ENCODE peak calls at places on chromosomes 5 and 9, in five cellular contexts. Z is right atrium auricular region, Q is GM12865, R is IMR-90, T is fibroblast of pulmonary artery. C is an unnamed sample.

GRCh38 chr9:131500939-131501541 is 1.7 kb upstream of the POMT1 start:
- DNase-seq in Q (no peak), T (peak), R (peak), Z (no peak), C (peak)

GRCh38 chr9:89421595-89421994 is 76.3 kb downstream of the SEMA4D start:
- DNase-seq in R (peak), Q (no peak), T (no peak), Z (no peak), C (no peak)

GRCh38 chr5:118531276-118531675 is 457.1 kb downstream of the DTWD2 start:
- DNase-seq in T (no peak), Q (no peak), R (no peak), Z (no peak), C (no peak)

GRCh38 chr9:121545875-121546423 is 46.3 kb upstream of the GGTA1 start:
- DNase-seq in Z (peak), Q (peak), R (peak), T (peak), C (peak)

GRCh38 chr5:180170111-180170809 is 38.8 kb downstream of the RASGEF1C start:
- DNase-seq in Q (no peak), Z (no peak), R (no peak), T (no peak), C (no peak)

GRCh38 chr5:160466121-160466520 is 44.5 kb downstream of the PTTG1 start:
- DNase-seq in T (no peak), Z (no peak), R (no peak), Q (no peak), C (no peak)

GRCh38 chr5:73454379-73455036 is 5.9 kb upstream of the FOXD1 start:
- DNase-seq in Q (peak), T (peak), Z (no peak), R (peak), C (peak)

GRCh38 chr5:139023276-139023675 is 148.1 kb upstream of the LRRTM2 start:
- DNase-seq in R (no peak), T (no peak), Z (no peak), Q (no peak), C (no peak)

GRCh38 chr9:123710299-123710698 is 219.6 kb downstream of the DENND1A start:
- DNase-seq in Q (peak), T (peak), Z (no peak), R (peak), C (peak)

GRCh38 chr9:133306242-133307194 is 29.5 kb downstream of the SURF6 start:
- DNase-seq in T (no peak), R (no peak), Z (no peak), Q (no peak), C (no peak)

GRCh38 chr9:129383005-129383414 is 204.9 kb upstream of the IER5L start:
- DNase-seq in Z (peak), Q (no peak), R (no peak), T (no peak), C (no peak)

GRCh38 chr5:61966991-61967390 is 339.0 kb upstream of the KIF2A start:
- DNase-seq in R (no peak), Q (no peak), T (no peak), Z (no peak), C (no peak)

GRCh38 chr9:128409998-128410397 is 10.7 kb upstream of the CERCAM start:
- DNase-seq in Q (no peak), R (no peak), Z (no peak), T (peak), C (no peak)

GRCh38 chr5:953535-954449 is 54.8 kb upstream of the NKD2 start:
- DNase-seq in Z (no peak), T (no peak), R (no peak), Q (no peak), C (no peak)

GRCh38 chr9:73536403-73536802 is 384.7 kb downstream of the ANXA1 start:
- DNase-seq in Q (no peak), R (no peak), T (no peak), Z (no peak), C (no peak)

GRCh38 chr9:96565684-96566360 is 53.8 kb downstream of the CDC14B start:
- DNase-seq in Q (no peak), T (no peak), R (peak), Z (no peak), C (peak)

GRCh38 chr5:13866792-13867191 is 77.7 kb downstream of the DNAH5 start:
- DNase-seq in T (peak), R (peak), Z (no peak), Q (peak), C (peak)

GRCh38 chr5:96931605-96932004 is 4.3 kb upstream of the LNPEP start:
- DNase-seq in R (no peak), Z (no peak), Q (peak), T (no peak), C (no peak)

GRCh38 chr5:159310492-159310891 is 19.8 kb downstream of the IL12B start:
- DNase-seq in Q (peak), T (no peak), Z (no peak), R (no peak), C (peak)

GRCh38 chr5:87076411-87076810 is 191.3 kb upstream of the RASA1 start:
- DNase-seq in Z (no peak), T (no peak), R (no peak), Q (no peak), C (no peak)

GRCh38 chr5:76386360-76386759 is 16.7 kb upstream of the IQGAP2 start:
- DNase-seq in Z (no peak), Q (no peak), R (no peak), T (no peak), C (peak)

GRCh38 chr9:105842023-105842644 is 147.8 kb downstream of the TMEM38B start:
- DNase-seq in T (peak), R (peak), Z (no peak), Q (peak), C (peak)

GRCh38 chr5:176742246-176743105 is 67.9 kb upstream of the UNC5A start:
- DNase-seq in R (no peak), T (no peak), Z (peak), Q (no peak), C (no peak)

DNA sequence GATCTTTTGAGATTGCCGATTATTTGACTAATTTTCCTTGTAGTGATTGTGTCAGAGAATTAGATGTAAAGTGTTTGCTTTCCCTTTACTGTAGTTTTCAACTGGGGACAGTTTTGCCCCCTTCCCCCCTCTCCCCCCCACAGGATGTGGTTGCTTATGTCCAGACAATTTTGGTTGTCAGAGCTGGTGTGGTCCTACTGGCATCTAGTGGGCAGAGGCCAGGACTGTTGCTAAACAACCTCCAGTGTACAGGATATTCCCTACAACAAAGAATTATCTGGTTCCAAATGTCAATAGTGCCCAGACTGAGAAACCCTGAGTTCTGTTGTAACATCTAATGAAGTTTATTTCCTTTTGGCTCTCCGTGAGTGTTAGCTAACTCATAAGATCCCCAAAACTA is 20.0 kb downstream of the TMEFF1 start:
- DNase-seq in R (peak), Z (no peak), Q (peak), T (peak), C (peak)
- TF ChIP-seq CTCF in R (peak), Z (peak), Q (no peak), T (peak), C (no peak)

DNA sequence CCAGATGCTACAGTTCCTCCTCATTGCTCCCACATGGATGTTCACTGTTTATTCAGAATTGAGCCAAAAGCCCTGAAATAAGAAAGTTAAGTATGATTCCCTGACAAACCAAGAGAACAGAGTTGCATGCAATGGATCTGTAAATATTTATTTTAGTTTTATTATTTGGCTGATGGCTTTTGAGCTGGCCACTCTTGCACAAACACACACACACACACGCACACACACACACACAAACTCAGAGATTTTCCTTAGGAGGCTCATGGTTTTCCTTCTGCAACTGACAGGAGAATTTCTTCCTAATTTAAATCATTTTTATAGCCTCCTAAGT is 119.0 kb upstream of the SLCO6A1 start:
- DNase-seq in Z (no peak), Q (no peak), R (no peak), T (no peak), C (no peak)
- TF ChIP-seq CTCF in Z (no peak), Q (no peak), R (no peak), T (no peak), C (no peak)

GRCh38 chr5:120435129-120435528 is 29.0 kb upstream of the PRR16 start:
- DNase-seq in Q (no peak), T (no peak), Z (no peak), R (no peak), C (no peak)
- TF ChIP-seq CTCF in Q (no peak), T (no peak), Z (no peak), R (no peak), C (no peak)

DNA sequence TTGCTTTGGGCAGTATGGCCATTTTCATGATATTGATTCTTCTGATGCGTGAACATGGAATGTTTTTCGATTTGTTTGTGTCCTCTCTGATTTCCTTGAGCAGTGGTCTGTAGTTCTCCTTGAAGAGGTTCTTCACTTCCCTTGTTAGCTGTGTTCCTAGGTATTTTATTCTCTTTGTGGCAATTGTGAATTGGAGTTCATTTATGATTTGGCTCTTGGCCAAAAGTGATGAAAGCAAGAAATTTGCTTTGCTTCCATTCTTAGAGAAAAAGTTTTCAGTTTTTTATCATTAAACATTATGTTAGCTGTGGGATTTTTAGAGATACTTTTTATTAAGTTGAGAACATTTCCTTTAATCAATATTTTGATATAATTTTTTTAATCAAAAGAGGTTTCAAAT is 203.5 kb downstream of the TAF11L14 start:
- DNase-seq in Q (no peak), T (no peak), Z (no peak), R (no peak), C (no peak)
- TF ChIP-seq CTCF in Q (no peak), T (no peak), Z (no peak), R (no peak), C (no peak)

GRCh38 chr5:16664368-16664767 is 47.6 kb upstream of the RETREG1 start:
- DNase-seq in T (no peak), Z (no peak), R (no peak), Q (no peak), C (no peak)

GRCh38 chr5:16668194-16668593 is 51.4 kb upstream of the RETREG1 start:
- DNase-seq in T (no peak), R (no peak), Z (no peak), Q (no peak), C (no peak)

GRCh38 chr5:16665611-16666010 is 48.8 kb upstream of the RETREG1 start:
- DNase-seq in Q (no peak), R (peak), T (peak), Z (no peak), C (no peak)

GRCh38 chr5:16666140-16666860 is 49.5 kb upstream of the RETREG1 start:
- DNase-seq in Z (no peak), Q (no peak), R (no peak), T (no peak), C (no peak)

DNA sequence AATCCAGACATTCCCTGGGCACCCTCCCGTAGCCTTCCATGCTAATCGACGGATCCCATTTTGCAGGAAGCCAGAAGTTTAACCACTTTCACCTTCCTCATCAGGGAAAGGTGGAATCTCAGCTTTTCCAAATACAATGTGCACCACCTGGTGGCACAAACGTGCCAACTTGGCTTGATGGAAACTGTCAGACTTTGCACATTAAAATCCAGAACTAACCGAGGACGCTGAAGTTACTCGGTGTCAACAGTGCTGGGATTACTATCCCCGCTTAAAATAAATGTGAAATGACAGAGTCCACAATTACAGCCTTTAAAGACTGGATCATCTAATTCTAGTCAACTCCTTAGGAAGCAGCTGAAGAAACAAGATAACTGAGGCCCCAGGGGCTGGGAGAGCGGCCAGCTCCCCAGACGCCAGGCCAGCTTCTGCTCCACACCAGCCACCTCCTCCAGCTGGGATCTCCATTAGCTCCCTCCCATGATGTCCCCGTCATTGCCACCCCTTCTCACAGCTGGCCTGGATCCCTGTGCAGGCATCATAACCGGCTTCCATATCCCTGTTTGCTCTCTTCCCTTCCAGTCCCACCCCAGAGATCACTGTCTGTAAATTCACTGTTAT is 50.2 kb upstream of the RETREG1 start:
- DNase-seq in T (peak), Q (no peak), Z (no peak), R (peak), C (peak)
- TF ChIP-seq CTCF in T (peak), Q (no peak), Z (peak), R (no peak), C (peak)

GRCh38 chr5:89350684-89351083 is 467.7 kb upstream of the MEF2C start:
- DNase-seq in R (no peak), T (no peak), Z (no peak), Q (peak), C (no peak)
- TF ChIP-seq CTCF in R (no peak), T (no peak), Z (no peak), Q (no peak), C (no peak)

DNA sequence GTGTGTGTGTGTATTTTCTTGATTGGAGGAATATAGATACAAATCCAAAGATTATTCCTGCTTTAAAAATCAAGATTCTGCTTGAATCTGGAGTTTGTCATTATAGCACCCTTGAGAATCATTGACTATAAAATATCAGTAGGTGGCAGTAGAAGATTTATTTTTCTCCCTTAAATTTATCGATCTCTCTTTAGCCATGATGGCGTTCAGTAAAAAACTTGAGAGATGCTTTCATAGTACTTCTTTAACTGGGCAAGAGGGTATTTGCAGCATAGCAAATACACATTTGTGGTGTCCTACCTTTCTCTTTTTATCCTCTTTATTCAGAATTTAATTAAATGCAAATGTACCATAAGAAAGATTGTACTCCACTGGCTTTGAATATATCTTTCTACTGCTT is 307.7 kb downstream of the ADGRV1 start:
- DNase-seq in T (peak), R (peak), Z (no peak), Q (peak), C (peak)
- TF ChIP-seq CTCF in T (peak), R (peak), Z (peak), Q (peak), C (peak)

GRCh38 chr5:130385619-130386018 is 481.4 kb downstream of the CHSY3 start:
- DNase-seq in Z (no peak), Q (no peak), R (no peak), T (no peak), C (no peak)
- TF ChIP-seq CTCF in Z (no peak), Q (no peak), R (no peak), T (no peak), C (no peak)